ENCODE peak calls at places on chromosome 16, in five cellular contexts. T, P, B, N and W are unnamed samples.

GRCh38 chr16:56332464-56333079 is 92.8 kb downstream of the AMFR start:
- DNase-seq in T (no peak), P (peak), B (peak), N (no peak), W (peak)

GRCh38 chr16:48054881-48055601 is 100.8 kb downstream of the ABCC12 start:
- DNase-seq in T (no peak), P (peak), B (peak), N (peak), W (peak)

GRCh38 chr16:3276679-3277078 is 6.6 kb upstream of the ZNF263 start:
- DNase-seq in T (no peak), P (no peak), B (no peak), N (no peak), W (no peak)

GRCh38 chr16:22941970-22942501 is 128.1 kb downstream of the HS3ST2 start:
- DNase-seq in T (no peak), P (no peak), B (no peak), N (no peak), W (no peak)

GRCh38 chr16:14240216-14240843 is 169.2 kb downstream of the MRTFB start:
- DNase-seq in T (no peak), P (no peak), B (no peak), N (no peak), W (no peak)

GRCh38 chr16:49355923-49356665 is 17.5 kb upstream of the C16orf78 start:
- DNase-seq in T (no peak), P (no peak), B (no peak), N (no peak), W (no peak)

GRCh38 chr16:17082126-17082882 is 388.5 kb downstream of the XYLT1 start:
- DNase-seq in T (no peak), P (no peak), B (no peak), N (no peak), W (no peak)

GRCh38 chr16:3020247-3020603 is at the start of gene TNFRSF12A:
- DNase-seq in T (peak), P (peak), B (peak), N (peak), W (peak)

GRCh38 chr16:1871974-1872635 is at the start of gene MEIOB:
- DNase-seq in T (no peak), P (peak), B (peak), N (peak), W (peak)

GRCh38 chr16:21145738-21146137 is 4.9 kb downstream of the DNAH3 start:
- DNase-seq in T (no peak), P (no peak), B (no peak), N (no peak), W (no peak)

GRCh38 chr16:77807-78443 is at the start of gene MPG:
- DNase-seq in T (peak), P (peak), B (peak), N (peak), W (no peak)

GRCh38 chr16:30121741-30122620 is 1.0 kb downstream of the MAPK3 start:
- DNase-seq in T (no peak), P (no peak), B (no peak), N (no peak), W (no peak)

GRCh38 chr16:50538411-50539052 is 9.7 kb upstream of the NKD1 start:
- DNase-seq in T (no peak), P (no peak), B (no peak), N (no peak), W (no peak)

GRCh38 chr16:65727534-65728137 is 605.8 kb upstream of the CDH11 start:
- DNase-seq in T (no peak), P (no peak), B (no peak), N (no peak), W (no peak)

GRCh38 chr16:19375561-19376158 is 42.0 kb upstream of the TMC5 start:
- DNase-seq in T (no peak), P (peak), B (peak), N (no peak), W (peak)

GRCh38 chr16:75727221-75727620 is 931 bp upstream of the CPHXL start:
- DNase-seq in T (no peak), P (no peak), B (no peak), N (no peak), W (no peak)